ENCODE peak calls at places on chromosomes 12 and 14, in seven cellular contexts. U is left colon; L is endothelial cell of umbilical vein; S is stromal cell of bone marrow; H is stimulated activated CD4-positive, alpha-beta T cell treated with anti-CD3 and anti-CD28 coated beads, Interleukin-4, amount 100 ng/mL, for 4 hours; F is iris pigment epithelial cell; P is islet precursor cell. I is an unnamed sample.

GRCh38 chr12:106794369-106794768 is 19.9 kb downstream of the RIC8B start:
- DNase-seq in U (no peak), L (no peak), S (no peak), H (no peak), F (peak), P (no peak), I (no peak)

GRCh38 chr12:49533331-49533730 is 5.5 kb upstream of the KCNH3 start:
- DNase-seq in U (no peak), L (no peak), S (no peak), H (no peak), F (no peak), P (peak), I (no peak)

GRCh38 chr12:70660620-70661219 is 23.5 kb upstream of the PTPRB start:
- DNase-seq in U (no peak), L (peak), S (peak), H (no peak), F (peak), P (no peak), I (peak)

GRCh38 chr14:77641207-77641533 is 24.7 kb upstream of the SPTLC2 start:
- DNase-seq in U (peak), L (no peak), S (no peak), H (no peak), F (no peak), P (no peak), I (peak)

GRCh38 chr14:102319351-102320032 is at the start of gene ZNF839:
- DNase-seq in U (peak), L (peak), S (peak), H (peak), F (peak), P (peak), I (peak)

GRCh38 chr14:96168581-96168980 is 36.1 kb upstream of the BDKRB2 start:
- DNase-seq in U (no peak), L (no peak), S (no peak), H (no peak), F (no peak), P (no peak), I (no peak)

GRCh38 chr14:99600232-99600888 is 3.6 kb downstream of the CCDC85C start:
- DNase-seq in U (no peak), L (no peak), S (no peak), H (no peak), F (no peak), P (no peak), I (no peak)

GRCh38 chr14:54722791-54723432 is 156.0 kb downstream of the SAMD4A start:
- DNase-seq in U (no peak), L (peak), S (no peak), H (no peak), F (peak), P (no peak), I (peak)

GRCh38 chr14:31320216-31320615 is 100.1 kb downstream of the HEATR5A start:
- DNase-seq in U (no peak), L (no peak), S (no peak), H (no peak), F (no peak), P (no peak), I (no peak)

GRCh38 chr14:62209287-62209899 is 447.2 kb downstream of the SNAPC1 start:
- DNase-seq in U (no peak), L (peak), S (peak), H (no peak), F (peak), P (no peak), I (peak)

GRCh38 chr12:80714846-80715245 is 1.9 kb upstream of the MYF5 start:
- DNase-seq in U (no peak), L (no peak), S (no peak), H (no peak), F (no peak), P (no peak), I (no peak)

GRCh38 chr12:31324116-31324844 is 1.7 kb downstream of the SINHCAF start:
- DNase-seq in U (peak), L (peak), S (no peak), H (peak), F (peak), P (peak), I (peak)

GRCh38 chr12:56954956-56955355 is 2.5 kb downstream of the RDH16 start:
- DNase-seq in U (no peak), L (no peak), S (no peak), H (no peak), F (no peak), P (peak), I (no peak)

GRCh38 chr14:65224799-65225198 is 122.5 kb upstream of the MAX start:
- DNase-seq in U (no peak), L (no peak), S (no peak), H (no peak), F (no peak), P (no peak), I (no peak)

GRCh38 chr14:26332966-26333365 is 264.9 kb downstream of the NOVA1 start:
- DNase-seq in U (no peak), L (no peak), S (peak), H (no peak), F (peak), P (no peak), I (peak)

GRCh38 chr12:57216931-57217871 is 607 bp downstream of the NXPH4 start:
- DNase-seq in U (no peak), L (no peak), S (no peak), H (no peak), F (peak), P (no peak), I (no peak)

I was measured in renal cortical epithelial cell.